ENCODE peak calls at places on chromosomes 12 and 14, in four cellular contexts. V is mesendoderm, C is left cardiac atrium, X is left colon. U is an unnamed sample.

GRCh38 chr12:3658327-3659163 is 94.4 kb downstream of the CRACR2A start:
- DNase-seq in C (peak; percentile 47), V (peak; percentile 70), X (peak; percentile 45), U (no peak)

GRCh38 chr14:57533214-57533613 is 39.6 kb upstream of the CCDC198 start:
- DNase-seq in C (no peak), X (no peak), V (peak; percentile 49), U (no peak)

GRCh38 chr14:90814806-90815566 is 1.2 kb downstream of the TTC7B start:
- DNase-seq in X (no peak), V (no peak), C (no peak), U (peak; percentile 26)

GRCh38 chr12:122845041-122845864 is 10.0 kb downstream of the HIP1R start:
- DNase-seq in V (no peak), C (no peak), X (no peak), U (no peak)

GRCh38 chr12:30178948-30179347 is 395.2 kb upstream of the TMTC1 start:
- DNase-seq in X (no peak), V (no peak), C (no peak), U (no peak)

GRCh38 chr12:92224685-92225331 is 79.2 kb upstream of the BTG1 start:
- DNase-seq in V (peak; percentile 31), C (no peak), X (no peak), U (no peak)

GRCh38 chr12:116236986-116237385 is 40.5 kb downstream of the MED13L start:
- DNase-seq in V (no peak), X (no peak), C (no peak), U (no peak)

GRCh38 chr12:108305520-108305919 is 33.6 kb downstream of the CMKLR1 start:
- DNase-seq in X (peak; percentile 53), V (no peak), C (peak; percentile 95), U (peak; percentile 21)

GRCh38 chr14:90299408-90299807 is 32.3 kb downstream of the NRDE2 start:
- DNase-seq in X (no peak), V (no peak), C (no peak), U (no peak)

GRCh38 chr14:22561661-22562579 is 27.1 kb downstream of the DAD1 start:
- DNase-seq in C (no peak), X (peak; percentile 37), V (peak; percentile 72), U (no peak)

GRCh38 chr12:125169870-125170269 is 104.6 kb downstream of the AACS start:
- DNase-seq in C (no peak), X (no peak), V (no peak), U (no peak)

GRCh38 chr14:81418057-81418790 is 18.1 kb upstream of the STON2 start:
- DNase-seq in C (no peak), X (no peak), V (no peak), U (no peak)

GRCh38 chr14:88225721-88226120 is 97.3 kb downstream of the KCNK10 start:
- DNase-seq in V (no peak), X (no peak), C (no peak), U (no peak)